ENCODE peak calls at places on chromosomes 2 and 18, in seven cellular contexts. O, G, L, V, Y, T and Z are unnamed samples.

GRCh38 chr2:71941731-71942575 is 205.7 kb downstream of the CYP26B1 start:
- DNase-seq in Y (no peak), G (peak; percentile 56), V (no peak), O (no peak), T (no peak), L (no peak), Z (no peak)

GRCh38 chr2:162053066-162053807 is 20.8 kb downstream of the DPP4 start:
- DNase-seq in L (no peak), T (no peak), V (no peak), O (no peak), G (no peak), Y (no peak), Z (no peak)

GRCh38 chr2:216735086-216735485 is 39.7 kb upstream of the IGFBP5 start:
- DNase-seq in G (no peak), O (peak; percentile 83), V (no peak), T (no peak), Y (no peak), L (peak; percentile 49), Z (no peak)

GRCh38 chr2:151302879-151303278 is 13.4 kb upstream of the NMI start:
- DNase-seq in L (peak; percentile 92), V (no peak), T (no peak), G (no peak), Y (no peak), O (no peak), Z (no peak)

GRCh38 chr2:107419191-107419590 is 407.5 kb upstream of the RGPD4 start:
- DNase-seq in V (no peak), O (no peak), G (no peak), L (no peak), T (no peak), Y (no peak), Z (no peak)

GRCh38 chr2:10086950-10087349 is 6.7 kb upstream of the CYS1 start:
- DNase-seq in L (no peak), V (no peak), Y (no peak), T (no peak), O (no peak), G (no peak), Z (no peak)

GRCh38 chr18:12946549-12947354 is 1.1 kb upstream of the SEH1L start:
- DNase-seq in G (no peak), T (peak; percentile 56), V (peak; percentile 38), O (peak; percentile 78), Y (no peak), L (peak; percentile 86), Z (no peak)

GRCh38 chr2:10912076-10912731 is 470 bp downstream of the KCNF1 start:
- DNase-seq in T (no peak), Y (no peak), L (peak; percentile 42), V (no peak), G (peak; percentile 64), O (peak; percentile 64), Z (no peak)

GRCh38 chr18:34592961-34593382 is 117.1 kb upstream of the DTNA start:
- DNase-seq in L (peak; percentile 76), G (no peak), T (no peak), Y (no peak), V (no peak), O (peak; percentile 74), Z (peak; percentile 5)

GRCh38 chr2:40455661-40456060 is 3.8 kb upstream of the SLC8A1 start:
- DNase-seq in Y (no peak), L (peak; percentile 40), T (peak; percentile 57), V (no peak), O (no peak), G (no peak), Z (no peak)

GRCh38 chr2:111994042-111994441 is 61.0 kb upstream of the TMEM87B start:
- DNase-seq in G (no peak), T (no peak), V (no peak), O (no peak), Y (no peak), L (no peak), Z (no peak)

GRCh38 chr18:37385846-37386435 is 179.7 kb downstream of the CELF4 start:
- DNase-seq in L (peak; percentile 26), O (no peak), G (no peak), V (peak; percentile 24), T (peak; percentile 47), Y (no peak), Z (no peak)

GRCh38 chr18:76783786-76784484 is 38.4 kb upstream of the ZNF236 start:
- DNase-seq in Y (no peak), V (no peak), T (no peak), G (no peak), O (no peak), L (no peak), Z (no peak)

GRCh38 chr18:75879196-75879595 is 451.7 kb upstream of the SMIM21 start:
- DNase-seq in G (no peak), O (no peak), Y (no peak), L (peak; percentile 0), T (no peak), V (no peak), Z (no peak)

GRCh38 chr18:26425148-26425531 is 123.2 kb downstream of the KCTD1 start:
- DNase-seq in V (no peak), T (no peak), G (no peak), O (peak; percentile 1), Y (no peak), L (peak; percentile 80), Z (no peak)

GRCh38 chr18:27803957-27804356 is 373.0 kb downstream of the CDH2 start:
- DNase-seq in Y (no peak), G (no peak), L (peak; percentile 52), O (no peak), V (no peak), T (peak; percentile 75), Z (no peak)

GRCh38 chr2:46387886-46388515 is 90.8 kb downstream of the EPAS1 start:
- DNase-seq in Y (no peak), T (no peak), O (no peak), L (no peak), V (no peak), G (no peak), Z (no peak)

GRCh38 chr2:46390901-46391395 is 88.4 kb upstream of the TMEM247 start:
- DNase-seq in V (no peak), Y (no peak), O (no peak), T (no peak), G (no peak), L (no peak), Z (no peak)

GRCh38 chr2:46388873-46389272 is 90.5 kb upstream of the TMEM247 start:
- DNase-seq in Y (no peak), L (no peak), V (no peak), G (no peak), O (no peak), T (no peak), Z (no peak)

GRCh38 chr2:46390036-46390435 is 89.3 kb upstream of the TMEM247 start:
- DNase-seq in T (no peak), L (no peak), O (no peak), G (no peak), V (no peak), Y (no peak), Z (no peak)

DNA sequence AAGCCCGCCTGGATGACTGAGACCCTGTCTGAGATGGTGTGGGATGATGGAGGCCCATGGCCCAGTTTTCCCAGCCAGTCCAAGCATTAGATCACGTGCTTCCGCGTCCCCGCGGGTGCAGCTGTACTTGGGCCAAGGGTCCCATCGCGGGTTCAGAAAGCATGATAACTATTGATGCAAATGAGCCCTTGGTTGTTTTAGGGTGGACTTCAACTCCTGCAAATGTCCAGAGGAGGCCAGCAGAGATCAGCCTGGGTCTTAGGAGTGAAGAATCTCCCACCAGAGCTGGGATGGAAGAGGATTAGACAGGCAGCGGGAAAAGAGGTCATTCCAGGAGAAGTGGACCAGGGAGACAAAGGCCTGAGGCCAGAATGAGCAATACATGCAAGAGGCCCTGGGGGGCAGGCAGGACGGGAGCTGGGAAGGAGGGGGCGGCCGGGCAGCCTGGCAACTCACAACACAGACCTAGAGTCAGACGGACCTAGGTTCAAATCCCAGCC is 89.9 kb upstream of the TMEM247 start:
- DNase-seq in G (no peak), Y (no peak), L (peak; percentile 32), O (no peak), T (no peak), V (no peak), Z (no peak)
- H3K27ac ChIP-seq in G (peak overlapping the region; percentile 81), Y (no peak overlapping the region), L (no peak overlapping the region), O (no peak overlapping the region), T (no peak overlapping the region), V (no peak overlapping the region), Z (no peak overlapping the region)

DNA sequence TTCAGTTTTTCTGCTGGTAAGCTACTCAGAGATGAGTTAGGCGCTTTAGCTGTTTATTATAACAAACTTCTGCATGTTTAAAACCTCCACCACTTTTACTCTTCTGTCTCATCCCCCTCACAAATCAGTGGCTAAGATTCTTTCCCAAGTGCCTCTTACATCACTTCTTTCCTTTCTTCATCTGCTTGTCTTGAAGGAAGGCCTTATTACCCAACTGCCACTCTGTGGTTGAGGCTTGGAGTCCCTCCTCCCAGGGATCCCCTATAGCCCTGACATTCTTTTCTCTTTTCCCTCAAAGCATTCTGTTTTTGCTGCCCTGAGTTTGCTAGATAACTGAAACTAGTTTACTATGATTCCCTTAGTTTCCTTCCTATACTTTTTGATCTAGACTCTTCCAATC is 37.3 kb upstream of the DARS1 start:
- DNase-seq in T (no peak), O (no peak), V (no peak), Y (no peak), L (no peak), G (no peak), Z (no peak)
- H3K27ac ChIP-seq in T (no peak overlapping the region), O (no peak overlapping the region), V (no peak overlapping the region), Y (no peak overlapping the region), L (no peak overlapping the region), G (peak overlapping the region; percentile 80), Z (no peak overlapping the region)

DNA sequence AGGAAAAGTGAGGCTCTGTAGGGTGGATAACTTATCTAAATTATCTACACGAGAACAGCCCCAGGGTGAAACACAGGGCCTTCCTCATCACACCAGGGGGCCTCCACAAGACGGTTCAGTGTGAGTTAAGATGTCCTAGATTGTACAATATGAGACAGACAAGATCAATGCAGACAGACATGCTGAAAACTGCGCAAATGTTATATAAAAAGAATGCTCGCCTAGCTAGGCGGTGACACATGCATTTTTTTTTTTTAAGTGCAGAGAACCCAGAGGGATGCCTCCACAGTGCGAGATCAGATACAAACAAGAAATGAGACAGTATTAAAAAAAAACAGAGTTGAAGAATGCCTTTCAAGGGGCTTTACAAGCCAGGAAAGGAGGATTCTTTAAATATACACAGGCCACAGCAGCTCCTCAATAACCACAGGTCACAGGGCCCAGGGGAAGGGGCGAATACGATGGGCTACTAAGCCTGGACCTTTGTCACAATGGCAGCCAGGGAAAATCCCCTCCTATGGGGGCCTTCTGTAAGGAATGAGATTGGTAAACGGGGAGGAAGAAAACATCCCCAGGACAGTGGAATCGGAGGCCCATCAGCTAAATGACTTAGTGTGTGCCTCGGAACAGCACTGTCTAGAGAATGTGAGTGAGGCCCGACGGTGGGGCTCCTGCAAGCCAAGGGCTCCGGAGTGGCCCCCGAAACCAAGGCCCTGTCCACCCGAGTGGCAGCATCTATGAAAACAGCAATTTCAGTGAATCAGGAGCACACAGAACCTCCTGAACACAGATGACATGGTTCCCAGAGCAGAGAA is 48.9 kb downstream of the ADCY3 start:
- DNase-seq in O (no peak), T (no peak), Y (no peak), L (no peak), G (no peak), V (no peak), Z (no peak)
- H3K27ac ChIP-seq in O (peak overlapping the region; percentile 11), T (no peak overlapping the region), Y (no peak overlapping the region), L (no peak overlapping the region), G (no peak overlapping the region), V (no peak overlapping the region), Z (no peak overlapping the region)

DNA sequence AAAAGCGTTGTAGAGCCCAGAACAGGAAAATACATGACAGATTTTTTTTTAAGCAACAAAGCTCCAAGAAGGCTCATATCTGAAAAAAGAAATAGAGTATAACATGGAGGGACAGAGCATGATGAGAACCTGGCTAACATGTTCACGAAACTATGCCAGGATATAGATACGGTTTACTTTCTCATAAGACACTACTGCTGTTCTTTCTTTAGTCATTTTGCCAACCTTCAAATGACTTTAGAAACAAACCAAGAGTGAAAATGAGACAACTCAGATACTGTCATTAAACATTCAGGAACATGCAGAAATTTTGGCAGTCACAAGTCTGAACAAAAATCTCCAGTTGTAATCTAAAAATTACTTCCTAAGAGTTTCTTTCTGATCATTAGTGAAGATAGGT is 14.3 kb downstream of the LPIN2 start:
- DNase-seq in V (no peak), L (no peak), O (no peak), G (no peak), T (no peak), Y (no peak), Z (no peak)
- H3K27ac ChIP-seq in V (no peak overlapping the region), L (no peak overlapping the region), O (peak overlapping the region; percentile 47), G (peak overlapping the region; percentile 67), T (no peak overlapping the region), Y (peak overlapping the region; percentile 57), Z (peak overlapping the region; percentile 35)